ENCODE peak calls at places on chromosomes 5 and 9, in four cellular contexts. One of them, this sample, is unnamed. For H3K9me3, the result is how much of the 10 kb centered on the place peaks cover.

GRCh38 chr5:407801-408268 is 35.1 kb upstream of the EXOC3 start:
- DNase-seq in suprapubic skin: peak
- DNase-seq in ovary: peak
- DNase-seq in Peyer's patch: no peak
- DNase-seq in this sample: no peak

GRCh38 chr5:120703923-120704445 is 239.9 kb downstream of the PRR16 start:
- DNase-seq in suprapubic skin: no peak
- DNase-seq in Peyer's patch: no peak
- DNase-seq in ovary: no peak
- DNase-seq in this sample: no peak

GRCh38 chr9:99419099-99419498 is 197.0 kb downstream of the SEC61B start:
- DNase-seq in ovary: no peak
- DNase-seq in Peyer's patch: no peak
- DNase-seq in suprapubic skin: no peak
- DNase-seq in this sample: no peak

GRCh38 chr9:89311346-89312153 is 555 bp downstream of the CKS2 start:
- DNase-seq in Peyer's patch: peak
- DNase-seq in ovary: no peak
- DNase-seq in suprapubic skin: no peak
- DNase-seq in this sample: no peak

GRCh38 chr9:98175013-98175679 is 17.3 kb downstream of the CORO2A start:
- DNase-seq in Peyer's patch: peak
- DNase-seq in suprapubic skin: no peak
- DNase-seq in ovary: no peak
- DNase-seq in this sample: no peak

GRCh38 chr5:134975078-134975715 is 7.5 kb downstream of the CATSPER3 start:
- DNase-seq in Peyer's patch: no peak
- DNase-seq in suprapubic skin: no peak
- DNase-seq in ovary: no peak
- DNase-seq in this sample: no peak

GRCh38 chr9:116020801-116021200 is 132.8 kb upstream of the PAPPA start:
- DNase-seq in suprapubic skin: no peak
- DNase-seq in ovary: no peak
- DNase-seq in Peyer's patch: no peak
- DNase-seq in this sample: no peak

GRCh38 chr9:4097490-4097889 is 202.4 kb downstream of the GLIS3 start:
- DNase-seq in ovary: no peak
- DNase-seq in suprapubic skin: no peak
- DNase-seq in Peyer's patch: no peak
- DNase-seq in this sample: no peak

GRCh38 chr9:4328723-4329122 is 28.9 kb upstream of the GLIS3 start:
- DNase-seq in suprapubic skin: no peak
- DNase-seq in ovary: no peak
- DNase-seq in Peyer's patch: no peak
- DNase-seq in this sample: no peak

DNA sequence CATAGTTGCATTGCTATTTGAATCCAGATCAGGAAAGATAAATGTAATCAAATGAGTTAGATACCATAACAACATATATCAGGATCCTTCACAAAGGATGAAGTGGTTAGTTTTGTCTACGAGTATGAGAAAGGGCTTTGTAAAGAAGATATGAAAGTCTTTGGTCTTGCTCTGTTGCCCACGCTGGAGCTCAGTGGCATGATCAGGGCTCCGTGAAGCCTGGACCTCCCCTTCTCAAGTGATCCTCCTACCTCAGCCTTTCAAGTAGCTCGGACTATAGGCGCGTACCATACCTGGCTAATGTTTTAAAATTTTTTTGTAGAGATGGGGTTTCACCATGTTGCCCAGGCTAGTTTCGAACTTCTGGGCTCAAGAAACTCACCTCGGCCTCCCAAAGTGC is 1.8 kb downstream of the SMC5 start:
- DNase-seq in Peyer's patch: no peak
- DNase-seq in ovary: no peak
- DNase-seq in suprapubic skin: no peak
- DNase-seq in this sample: no peak
- H3K4me3 ChIP-seq in Peyer's patch: no peak
- H3K4me3 ChIP-seq in ovary: peak
- H3K4me3 ChIP-seq in suprapubic skin: peak
- H3K4me3 ChIP-seq in this sample: peak

DNA sequence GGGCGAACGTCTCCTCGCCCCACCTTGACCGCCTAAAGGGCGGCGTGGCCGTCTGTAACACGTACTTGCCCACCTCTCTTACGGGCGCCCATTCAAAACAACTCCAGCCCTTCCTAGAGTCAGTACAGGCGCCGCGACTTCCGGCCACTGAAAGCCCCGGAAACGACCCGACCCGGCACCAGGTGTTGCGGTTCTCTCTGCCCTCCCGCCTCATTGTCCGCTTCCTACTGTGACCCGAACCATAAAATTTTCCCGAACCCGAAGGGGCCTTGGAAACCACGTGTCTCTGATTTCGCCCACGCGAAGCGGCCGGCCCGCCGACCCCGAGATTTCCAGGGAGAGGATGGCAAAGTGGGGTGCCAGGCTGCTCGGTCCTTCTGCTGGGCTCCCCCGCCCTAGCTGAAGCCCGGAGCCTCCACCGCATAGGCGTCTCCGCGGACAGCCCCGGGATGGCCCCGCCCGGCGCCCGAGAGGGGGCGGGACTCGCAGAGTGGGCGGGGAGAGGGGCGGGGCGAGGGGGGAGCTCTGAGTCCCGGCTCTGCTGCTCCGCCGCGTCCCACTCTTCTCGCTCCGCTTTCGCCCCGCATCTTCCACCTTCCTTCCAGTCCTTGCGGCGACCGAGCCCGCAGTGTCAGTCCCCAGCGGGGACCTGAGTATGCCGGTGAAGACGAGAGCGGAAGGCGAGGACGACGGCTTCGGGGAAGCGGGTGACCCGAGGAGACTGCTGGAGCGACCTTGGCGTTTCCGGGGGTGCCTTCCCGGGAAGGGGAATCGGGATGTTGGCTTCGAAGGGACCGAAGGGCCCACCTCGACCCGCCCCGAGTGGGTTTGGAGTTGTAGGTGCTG is 684 bp upstream of the PTGES2 start:
- DNase-seq in suprapubic skin: peak
- DNase-seq in ovary: peak
- DNase-seq in Peyer's patch: peak
- DNase-seq in this sample: peak
- TF ChIP-seq POLR2A in suprapubic skin: no peak
- TF ChIP-seq POLR2A in ovary: no peak
- TF ChIP-seq POLR2A in Peyer's patch: peak
- TF ChIP-seq POLR2A in this sample: peak

DNA sequence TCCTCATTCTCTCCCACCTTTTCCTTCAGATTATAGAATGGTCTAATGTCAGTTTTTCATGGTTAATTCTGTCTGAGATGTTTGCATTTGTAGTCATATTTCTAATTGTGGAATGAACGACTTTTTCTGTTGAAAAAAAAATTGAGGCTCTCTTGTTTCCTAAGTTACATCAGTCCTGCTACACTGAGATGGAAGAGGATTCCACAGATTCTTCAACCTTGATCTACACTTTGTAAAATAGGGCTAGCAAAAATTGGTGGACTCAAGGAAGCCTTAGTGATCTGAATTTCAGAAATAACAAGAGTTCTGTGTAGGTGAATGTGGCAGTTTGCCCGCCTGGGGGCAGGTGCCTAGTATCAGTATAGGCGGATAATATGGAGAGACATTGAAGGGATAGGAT is 51.9 kb downstream of the ERBIN start:
- DNase-seq in suprapubic skin: no peak
- DNase-seq in ovary: no peak
- DNase-seq in Peyer's patch: no peak
- DNase-seq in this sample: no peak
- H3K9me3 ChIP-seq in suprapubic skin: under half
- H3K9me3 ChIP-seq in ovary: under half
- H3K9me3 ChIP-seq in Peyer's patch: under half
- H3K9me3 ChIP-seq in this sample: under half

GRCh38 chr5:173455599-173455957 is 127.4 kb upstream of the STC2 start:
- DNase-seq in ovary: no peak
- DNase-seq in suprapubic skin: no peak
- DNase-seq in Peyer's patch: no peak
- DNase-seq in this sample: no peak
- H3K4me3 ChIP-seq in ovary: no peak
- H3K4me3 ChIP-seq in suprapubic skin: no peak
- H3K4me3 ChIP-seq in Peyer's patch: no peak
- H3K4me3 ChIP-seq in this sample: no peak

DNA sequence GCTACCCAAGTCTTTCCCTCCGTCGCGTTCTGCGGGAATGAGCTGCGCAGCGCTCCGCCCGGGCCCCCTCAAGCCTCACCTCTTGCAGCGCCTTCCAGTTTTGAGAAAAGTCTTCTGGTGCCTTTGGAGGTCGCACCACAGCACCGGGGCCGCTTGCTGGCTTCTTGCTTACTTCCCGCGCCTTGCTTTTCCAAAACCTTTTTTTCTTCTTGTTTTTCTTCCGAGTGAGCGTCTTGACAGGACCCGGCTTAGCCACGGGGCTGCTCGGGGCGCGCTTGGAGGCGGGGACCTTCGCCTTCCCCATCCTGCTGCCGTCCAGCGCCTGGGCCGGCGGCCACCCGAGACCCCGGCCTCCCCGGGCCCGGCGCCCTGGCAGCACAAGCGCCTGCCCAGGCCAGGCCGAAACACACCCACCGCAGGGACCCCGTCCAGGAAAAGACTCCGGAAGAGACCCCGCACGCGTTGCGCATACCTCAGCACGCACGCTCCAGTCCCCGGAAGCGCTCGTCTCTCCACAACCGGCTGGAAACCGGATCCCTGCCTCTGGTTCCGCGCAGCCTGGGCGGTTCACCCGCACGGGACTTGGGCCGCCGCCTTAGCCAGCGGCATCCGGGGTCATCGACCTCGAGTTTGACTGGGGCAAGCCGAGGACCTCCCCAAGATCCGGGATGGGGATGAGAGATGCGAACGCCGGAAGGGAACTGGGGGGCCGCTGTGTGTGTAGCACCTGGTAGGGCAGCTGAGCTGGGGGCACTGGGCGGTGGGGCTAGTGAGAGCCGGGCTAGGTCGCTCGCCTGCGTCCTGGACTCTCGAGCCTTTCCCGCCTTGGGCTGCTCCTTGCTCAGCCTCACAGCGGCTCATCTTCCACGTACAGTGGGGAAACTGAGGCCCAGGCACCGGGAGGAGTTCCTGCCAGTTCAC is at the start of gene REXO4:
- DNase-seq in suprapubic skin: peak
- DNase-seq in ovary: peak
- DNase-seq in Peyer's patch: peak
- DNase-seq in this sample: no peak
- TF ChIP-seq POLR2A in suprapubic skin: no peak
- TF ChIP-seq POLR2A in ovary: peak
- TF ChIP-seq POLR2A in Peyer's patch: peak
- TF ChIP-seq POLR2A in this sample: no peak

DNA sequence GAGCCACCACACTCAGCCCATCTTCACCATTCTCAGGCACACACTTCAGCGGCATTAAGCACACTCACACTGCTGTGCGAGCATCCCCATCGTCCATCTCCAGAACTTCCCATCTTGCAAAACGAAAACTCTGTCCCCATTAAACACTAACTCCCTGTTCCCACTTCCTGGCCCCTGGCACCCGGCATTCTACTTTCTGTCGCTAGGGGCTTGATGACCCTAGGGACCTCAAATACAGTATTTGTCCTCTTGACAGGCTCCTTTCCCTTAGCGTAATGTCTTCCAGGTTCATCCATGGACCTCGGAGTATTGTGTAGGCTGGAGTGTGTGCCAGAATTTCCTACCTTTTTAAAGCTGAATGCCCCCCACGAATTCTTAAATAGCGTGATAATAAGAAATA is 14.7 kb upstream of the UBAC1 start:
- DNase-seq in ovary: no peak
- DNase-seq in Peyer's patch: no peak
- DNase-seq in suprapubic skin: no peak
- DNase-seq in this sample: no peak
- H3K9me3 ChIP-seq in ovary: under half
- H3K9me3 ChIP-seq in Peyer's patch: under half
- H3K9me3 ChIP-seq in suprapubic skin: under half
- H3K9me3 ChIP-seq in this sample: under half

GRCh38 chr5:72386639-72387038 is 66.5 kb downstream of the PTCD2 start:
- DNase-seq in suprapubic skin: no peak
- DNase-seq in Peyer's patch: no peak
- DNase-seq in ovary: no peak
- DNase-seq in this sample: no peak
- H3K4me3 ChIP-seq in suprapubic skin: no peak
- H3K4me3 ChIP-seq in Peyer's patch: no peak
- H3K4me3 ChIP-seq in ovary: no peak
- H3K4me3 ChIP-seq in this sample: no peak

This sample was measured in esophagus squamous epithelium.